ENCODE peak calls at places on chromosomes 2 and 18, in eight cellular contexts. O, Q, U, M, N, W, I and L are unnamed samples. For H3K4me1 and H3K9me3, the result is how much of the 10 kb centered on the place peaks cover.

GRCh38 chr2:181123798-181124217 is 143.4 kb downstream of the UBE2E3 start:
- DNase-seq in O (no peak), Q (no peak), U (peak), M (no peak), N (no peak), W (peak), I (no peak), L (no peak)

GRCh38 chr2:10507106-10507505 is 59.0 kb upstream of the ODC1 start:
- DNase-seq in O (no peak), Q (peak), U (no peak), M (no peak), N (peak), W (no peak), I (no peak), L (no peak)

GRCh38 chr2:209162129-209162528 is 261.7 kb upstream of the MAP2 start:
- DNase-seq in O (no peak), Q (no peak), U (no peak), M (no peak), N (no peak), W (no peak), I (no peak), L (no peak)

GRCh38 chr18:36828157-36828629 is 609 bp downstream of the TPGS2 start:
- DNase-seq in O (peak), Q (no peak), U (peak), M (no peak), N (no peak), W (peak), I (peak), L (no peak)

GRCh38 chr2:38871432-38871831 is 4.3 kb downstream of the DHX57 start:
- DNase-seq in O (no peak), Q (no peak), U (no peak), M (no peak), N (no peak), W (no peak), I (no peak), L (no peak)

GRCh38 chr2:26647981-26648380 is 6.8 kb upstream of the CIB4 start:
- DNase-seq in O (no peak), Q (peak), U (no peak), M (no peak), N (peak), W (no peak), I (no peak), L (no peak)

GRCh38 chr2:238973038-238973772 is 125.3 kb downstream of the TWIST2 start:
- DNase-seq in O (no peak), Q (no peak), U (peak), M (no peak), N (no peak), W (no peak), I (no peak), L (no peak)

GRCh38 chr18:13572721-13573120 is 153.6 kb downstream of the FAM210A start:
- DNase-seq in O (no peak), Q (no peak), U (no peak), M (peak), N (no peak), W (no peak), I (no peak), L (no peak)

GRCh38 chr2:113036763-113037162 is 15.9 kb downstream of the IL36B start:
- DNase-seq in O (no peak), Q (no peak), U (no peak), M (no peak), N (no peak), W (no peak), I (no peak), L (no peak)

GRCh38 chr2:150690261-150690660 is 202.8 kb upstream of the RND3 start:
- DNase-seq in O (no peak), Q (no peak), U (peak), M (no peak), N (no peak), W (no peak), I (no peak), L (no peak)

GRCh38 chr2:18752022-18752493 is 162.7 kb upstream of the NT5C1B start:
- DNase-seq in O (no peak), Q (no peak), U (no peak), M (no peak), N (no peak), W (no peak), I (no peak), L (no peak)

GRCh38 chr2:114421781-114422180 is 20.7 kb upstream of the DPP10 start:
- DNase-seq in O (no peak), Q (no peak), U (no peak), M (no peak), N (no peak), W (no peak), I (peak), L (no peak)

GRCh38 chr2:6443424-6443823 is 422.3 kb downstream of the CMPK2 start:
- DNase-seq in O (no peak), Q (no peak), U (peak), M (no peak), N (no peak), W (no peak), I (no peak), L (no peak)

GRCh38 chr2:20157606-20157970 is 67.3 kb downstream of the SDC1 start:
- DNase-seq in O (no peak), Q (no peak), U (peak), M (no peak), N (no peak), W (no peak), I (peak), L (no peak)

GRCh38 chr2:66434679-66435548 is at the start of gene MEIS1:
- DNase-seq in O (no peak), Q (peak), U (peak), M (peak), N (peak), W (peak), I (peak), L (no peak)

GRCh38 chr18:36758001-36758400 is 70.8 kb downstream of the TPGS2 start:
- DNase-seq in O (no peak), Q (no peak), U (peak), M (no peak), N (no peak), W (no peak), I (no peak), L (no peak)

GRCh38 chr2:72694715-72695496 is 130.9 kb downstream of the EXOC6B start:
- DNase-seq in O (no peak), Q (no peak), U (peak), M (no peak), N (peak), W (no peak), I (no peak), L (no peak)

GRCh38 chr2:64283015-64283570 is 138.9 kb upstream of the PELI1 start:
- DNase-seq in O (no peak), Q (no peak), U (no peak), M (no peak), N (no peak), W (no peak), I (no peak), L (no peak)

GRCh38 chr2:240204431-240205276 is 64.2 kb upstream of the OTOS start:
- DNase-seq in O (no peak), Q (peak), U (no peak), M (peak), N (no peak), W (no peak), I (no peak), L (no peak)

GRCh38 chr18:62937065-62937464 is 221.7 kb downstream of the PHLPP1 start:
- DNase-seq in O (no peak), Q (no peak), U (no peak), M (no peak), N (no peak), W (no peak), I (no peak), L (no peak)

GRCh38 chr2:108257757-108258331 is 18.1 kb downstream of the SULT1C3 start:
- DNase-seq in O (no peak), Q (no peak), U (no peak), M (no peak), N (no peak), W (peak), I (no peak), L (no peak)

GRCh38 chr2:231525248-231526163 is 4.7 kb downstream of the NMUR1 start:
- DNase-seq in O (no peak), Q (no peak), U (no peak), M (no peak), N (no peak), W (no peak), I (no peak), L (no peak)

GRCh38 chr2:231521443-231521842 is 8.8 kb downstream of the NMUR1 start:
- DNase-seq in O (no peak), Q (no peak), U (no peak), M (no peak), N (no peak), W (no peak), I (no peak), L (no peak)

GRCh38 chr2:231522418-231523180 is 7.6 kb downstream of the NMUR1 start:
- DNase-seq in O (no peak), Q (no peak), U (peak), M (no peak), N (no peak), W (no peak), I (no peak), L (no peak)

GRCh38 chr2:231524477-231525247 is 5.6 kb downstream of the NMUR1 start:
- DNase-seq in O (no peak), Q (no peak), U (no peak), M (no peak), N (no peak), W (no peak), I (no peak), L (no peak)

GRCh38 chr2:231523451-231524266 is 6.6 kb downstream of the NMUR1 start:
- DNase-seq in O (no peak), Q (no peak), U (no peak), M (peak), N (no peak), W (no peak), I (no peak), L (no peak)
- H3K4me1 ChIP-seq in O (under half), Q (under half), U (under half), M (under half), N (under half), W (under half), I (under half), L (under half)

GRCh38 chr18:71028285-71028762 is 739.5 kb downstream of the SOCS6 start:
- DNase-seq in O (no peak), Q (no peak), U (no peak), M (no peak), N (no peak), W (no peak), I (peak), L (no peak)
- H3K9me3 ChIP-seq in O (under half), Q (half or more), U (under half), M (under half), N (under half), W (under half), I (under half), L (under half)

GRCh38 chr2:37224063-37224462 is 7.3 kb downstream of the CEBPZ start:
- DNase-seq in O (no peak), Q (no peak), U (no peak), M (no peak), N (no peak), W (no peak), I (no peak), L (no peak)

GRCh38 chr2:37215255-37215654 is 16.1 kb downstream of the CEBPZ start:
- DNase-seq in O (no peak), Q (no peak), U (peak), M (no peak), N (no peak), W (no peak), I (no peak), L (no peak)

GRCh38 chr2:37223131-37223530 is 8.3 kb downstream of the CEBPZ start:
- DNase-seq in O (no peak), Q (no peak), U (no peak), M (no peak), N (no peak), W (no peak), I (no peak), L (no peak)

DNA sequence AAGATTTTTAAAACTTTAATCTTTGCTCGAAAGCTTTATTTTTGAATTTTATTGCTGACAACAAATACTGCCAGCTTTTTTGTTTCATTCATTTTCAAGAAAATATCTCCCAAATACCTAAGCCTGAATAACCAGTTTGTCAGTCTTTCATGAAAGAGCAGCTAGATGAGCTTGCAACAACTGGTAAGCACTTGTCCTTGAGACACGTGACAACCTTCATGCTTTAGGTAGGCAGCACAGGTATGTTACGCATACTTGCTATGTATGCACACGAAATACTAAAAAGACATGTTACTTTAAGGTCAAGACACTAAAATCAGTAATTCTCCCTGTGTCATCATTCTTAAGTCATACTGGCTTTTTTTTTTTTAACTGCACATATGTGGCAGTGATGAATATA is 12.3 kb downstream of the CEBPZ start:
- DNase-seq in O (no peak), Q (no peak), U (no peak), M (no peak), N (no peak), W (peak), I (no peak), L (no peak)
- H3K4me1 ChIP-seq in O (under half), Q (under half), U (under half), M (under half), N (under half), W (under half), I (under half), L (under half)

GRCh38 chr2:95149397-95149984 is 10.2 kb downstream of the ZNF514 start:
- DNase-seq in O (no peak), Q (no peak), U (peak), M (no peak), N (no peak), W (no peak), I (no peak), L (no peak)
- H3K9me3 ChIP-seq in O (under half), Q (half or more), U (under half), M (under half), N (half or more), W (half or more), I (half or more), L (under half)

GRCh38 chr2:85706604-85707296 is 12.6 kb downstream of the GNLY start:
- DNase-seq in O (no peak), Q (no peak), U (no peak), M (no peak), N (no peak), W (no peak), I (no peak), L (no peak)
- H3K4me1 ChIP-seq in O (under half), Q (half or more), U (under half), M (under half), N (under half), W (under half), I (under half), L (under half)

DNA sequence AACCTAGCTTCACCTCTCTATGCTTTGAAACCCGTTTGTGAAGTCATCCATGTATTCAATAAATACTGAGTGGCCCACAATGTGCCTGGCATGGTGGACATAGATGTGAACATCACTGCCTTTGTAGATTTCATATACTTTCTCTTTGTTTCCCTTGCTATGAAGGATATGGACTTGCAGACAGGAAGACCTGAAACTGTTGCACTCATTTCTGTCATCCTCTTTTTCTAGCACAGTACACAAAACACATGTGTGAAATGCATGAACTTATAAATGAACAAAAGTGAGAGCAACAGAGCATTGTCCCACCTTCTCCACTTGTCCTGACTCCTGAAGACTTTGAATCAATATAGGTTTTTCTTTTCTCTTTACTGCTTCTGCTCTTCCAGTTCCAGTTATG is 249.4 kb upstream of the LINC00305 start:
- DNase-seq in O (no peak), Q (no peak), U (no peak), M (no peak), N (no peak), W (no peak), I (no peak), L (no peak)
- H3K9me3 ChIP-seq in O (under half), Q (under half), U (under half), M (under half), N (under half), W (under half), I (under half), L (under half)

DNA sequence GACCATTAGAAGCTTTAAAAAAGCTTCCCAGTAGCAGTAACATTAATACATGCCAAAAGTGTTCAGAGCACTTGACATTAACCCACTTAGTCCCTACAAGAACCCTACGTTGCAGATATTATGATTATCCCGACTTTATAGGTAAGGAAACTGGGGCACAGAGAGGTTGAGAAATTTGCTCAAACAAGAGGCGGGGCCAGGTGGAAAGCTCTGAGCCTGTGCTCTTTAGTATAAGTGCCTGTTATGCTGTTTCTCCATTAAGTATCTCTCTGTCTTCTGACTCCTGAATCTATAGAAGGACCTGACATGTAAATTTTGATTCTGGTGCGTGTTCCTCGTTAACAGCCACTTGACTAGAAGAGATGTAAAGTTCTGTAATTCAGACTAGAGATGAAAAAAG is 139.8 kb downstream of the RBMS1 start:
- DNase-seq in O (no peak), Q (no peak), U (no peak), M (no peak), N (no peak), W (no peak), I (no peak), L (no peak)
- H3K4me1 ChIP-seq in O (under half), Q (half or more), U (under half), M (under half), N (half or more), W (under half), I (under half), L (under half)

GRCh38 chr18:77870238-77870637 is 620.6 kb downstream of the GALR1 start:
- DNase-seq in O (no peak), Q (no peak), U (no peak), M (no peak), N (no peak), W (no peak), I (no peak), L (no peak)

GRCh38 chr18:77862358-77862757 is 612.7 kb downstream of the GALR1 start:
- DNase-seq in O (no peak), Q (no peak), U (no peak), M (no peak), N (no peak), W (no peak), I (no peak), L (no peak)

GRCh38 chr18:77865853-77866252 is 616.2 kb downstream of the GALR1 start:
- DNase-seq in O (no peak), Q (no peak), U (no peak), M (no peak), N (no peak), W (no peak), I (no peak), L (no peak)

GRCh38 chr18:77870894-77871293 is 621.2 kb downstream of the GALR1 start:
- DNase-seq in O (no peak), Q (no peak), U (no peak), M (no peak), N (no peak), W (no peak), I (no peak), L (no peak)

DNA sequence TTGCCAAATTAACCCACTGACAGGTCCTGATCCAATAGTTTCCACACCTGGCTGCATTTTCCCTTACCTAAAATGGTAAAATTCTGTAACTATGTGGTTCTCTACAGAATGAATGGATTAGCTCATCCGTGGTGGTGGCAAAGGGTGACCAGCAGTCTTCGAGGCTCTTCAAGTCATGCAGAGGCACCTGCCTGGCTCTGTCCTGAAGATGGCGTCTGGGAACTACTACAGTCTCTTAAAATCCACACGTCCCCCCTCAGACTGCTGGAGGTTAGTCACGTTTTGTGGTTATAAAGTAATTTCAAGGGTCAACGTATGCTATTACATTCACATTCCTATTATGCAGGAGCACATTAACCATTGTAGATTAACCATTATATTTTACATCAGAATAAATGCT is 616.7 kb downstream of the GALR1 start:
- DNase-seq in O (no peak), Q (no peak), U (no peak), M (no peak), N (no peak), W (no peak), I (no peak), L (no peak)
- H3K9me3 ChIP-seq in O (under half), Q (under half), U (under half), M (under half), N (under half), W (half or more), I (under half), L (under half)

DNA sequence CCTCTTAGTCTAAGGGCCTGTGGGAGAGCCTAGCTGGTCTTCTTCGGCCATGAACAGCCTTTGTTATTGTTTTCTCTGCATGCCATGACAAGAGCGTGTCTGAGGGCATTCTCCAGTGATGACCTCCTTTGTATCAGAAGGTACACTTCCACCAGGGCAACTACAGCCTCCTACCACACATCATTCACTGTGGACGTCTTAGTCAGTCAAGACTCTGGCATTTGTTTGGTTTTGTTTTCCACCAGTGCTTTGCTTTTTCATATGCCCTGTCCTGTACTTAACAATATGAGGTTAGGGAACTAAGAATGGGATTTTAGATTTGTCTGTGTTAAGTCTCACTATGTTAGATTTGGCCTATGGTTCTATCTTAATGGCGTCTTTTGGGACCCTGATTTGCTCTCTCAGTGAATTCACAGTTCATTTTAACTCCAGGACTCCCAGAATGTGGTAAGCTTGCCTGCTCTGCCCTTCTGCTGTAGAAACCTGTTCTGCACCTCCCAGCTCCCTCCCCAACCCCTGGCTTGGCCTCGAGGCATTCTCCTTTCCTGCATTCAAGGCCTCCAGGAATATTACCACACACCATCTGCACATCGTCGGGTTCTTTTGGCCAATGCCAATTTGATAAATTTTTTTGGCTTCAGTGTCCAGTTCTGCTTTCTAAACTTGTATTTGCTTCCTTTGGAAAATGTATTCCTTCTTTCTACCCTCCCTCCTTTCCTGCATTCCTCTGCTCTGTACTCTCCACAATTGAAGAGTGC is 42.8 kb upstream of the IL1R1 start:
- DNase-seq in O (no peak), Q (no peak), U (peak), M (no peak), N (no peak), W (peak), I (no peak), L (no peak)
- H3K4me1 ChIP-seq in O (under half), Q (under half), U (under half), M (under half), N (under half), W (under half), I (under half), L (under half)